ENCODE peak calls at places on chromosomes 1 and 21, in nine cellular contexts. S is GM12892, M is ACHN, K is AG04450, I is GF-D8, A is brain microvascular endothelial cell, E is progenitor cell of endocrine pancreas, B is heart right ventricle, Q is NCI-H1092 treated with DMSO at 0.1 percent for 48 hours. G is an unnamed sample.

GRCh38 chr1:55773189-55773940 is 558.2 kb upstream of the USP24 start:
- DNase-seq in K (no peak), Q (no peak), I (no peak), M (no peak), B (no peak), A (no peak), S (no peak), E (no peak), G (no peak)

GRCh38 chr1:98733782-98734112 is 72.2 kb downstream of the SNX7 start:
- DNase-seq in I (no peak), B (no peak), Q (no peak), S (no peak), K (no peak), A (no peak), M (no peak), E (no peak), G (no peak)

GRCh38 chr21:41779659-41780058 is 12.8 kb upstream of the RIPK4 start:
- DNase-seq in I (no peak), K (no peak), Q (peak), E (no peak), A (no peak), B (no peak), M (no peak), S (no peak), G (no peak)

GRCh38 chr1:41745022-41745421 is 173.7 kb downstream of the HIVEP3 start:
- DNase-seq in K (no peak), A (no peak), Q (no peak), E (no peak), I (no peak), B (no peak), S (no peak), M (no peak), G (no peak)

GRCh38 chr1:217881131-217881543 is 250.0 kb downstream of the SPATA17 start:
- DNase-seq in K (no peak), A (no peak), M (no peak), S (no peak), B (no peak), Q (no peak), I (no peak), E (no peak), G (no peak)

GRCh38 chr1:233244183-233244582 is 51.3 kb downstream of the PCNX2 start:
- DNase-seq in S (no peak), I (no peak), B (no peak), K (no peak), A (no peak), M (no peak), Q (no peak), E (no peak), G (no peak)

GRCh38 chr1:173413271-173413707 is 63.8 kb upstream of the PRDX6 start:
- DNase-seq in I (no peak), E (no peak), K (no peak), M (no peak), B (no peak), S (no peak), Q (no peak), A (no peak), G (no peak)

GRCh38 chr1:43536196-43536863 is 5.6 kb downstream of the PTPRF start:
- DNase-seq in K (no peak), I (no peak), Q (no peak), A (no peak), B (no peak), S (no peak), M (no peak), E (no peak), G (peak)

GRCh38 chr1:205276334-205277065 is 45.0 kb downstream of the NUAK2 start:
- DNase-seq in Q (peak), S (no peak), B (no peak), K (no peak), I (no peak), M (no peak), E (no peak), A (no peak), G (no peak)

GRCh38 chr1:12039141-12039525 is 19.8 kb downstream of the MIIP start:
- DNase-seq in B (no peak), A (no peak), K (no peak), Q (no peak), E (no peak), S (no peak), I (no peak), M (no peak), G (no peak)

GRCh38 chr21:42154237-42155044 is 64.5 kb upstream of the ABCG1 start:
- DNase-seq in S (no peak), I (no peak), K (no peak), E (no peak), Q (no peak), B (no peak), M (no peak), A (no peak), G (no peak)

GRCh38 chr1:22749919-22750670 is 39.5 kb downstream of the EPHB2 start:
- DNase-seq in S (no peak), A (peak), I (peak), Q (no peak), K (peak), M (peak), E (no peak), B (peak), G (peak)